ENCODE peak calls at places on chromosome 18, in ten cellular contexts. One of them, this sample, is unnamed.
A peak's percentile ranks its signal among the peaks of the same experiment; 100 is the strongest.

GRCh38 chr18:23932385-23933067 is 82.0 kb upstream of the TTC39C start:
- DNase-seq in fibroblast of pulmonary artery: no peak
- DNase-seq in PC-3: no peak
- DNase-seq in iris pigment epithelial cell: no peak
- DNase-seq in RKO: no peak
- DNase-seq in AG08396: no peak
- DNase-seq in anterior cingulate cortex: no peak
- DNase-seq in stimulated activated naive CD4-positive, alpha-beta T cell treated with Interleukin-2 at 50 U/mL for 16 hours: no peak
- DNase-seq in activated B cell treated with CpG ODN at 0.5 μM for 24 hours: no peak
- DNase-seq in skeletal muscle cell: no peak
- DNase-seq in this sample: no peak

GRCh38 chr18:25434771-25435461 is 83.0 kb upstream of the ZNF521 start:
- DNase-seq in fibroblast of pulmonary artery: no peak
- DNase-seq in PC-3: no peak
- DNase-seq in iris pigment epithelial cell: peak; percentile 15
- DNase-seq in RKO: no peak
- DNase-seq in AG08396: no peak
- DNase-seq in anterior cingulate cortex: no peak
- DNase-seq in stimulated activated naive CD4-positive, alpha-beta T cell treated with Interleukin-2 at 50 U/mL for 16 hours: no peak
- DNase-seq in activated B cell treated with CpG ODN at 0.5 μM for 24 hours: no peak
- DNase-seq in skeletal muscle cell: no peak
- DNase-seq in this sample: no peak

GRCh38 chr18:32930695-32931301 is 158.0 kb upstream of the KLHL14 start:
- DNase-seq in fibroblast of pulmonary artery: peak; percentile 68
- DNase-seq in PC-3: peak; percentile 36
- DNase-seq in iris pigment epithelial cell: peak; percentile 69
- DNase-seq in RKO: peak; percentile 89
- DNase-seq in AG08396: peak; percentile 4
- DNase-seq in anterior cingulate cortex: no peak
- DNase-seq in stimulated activated naive CD4-positive, alpha-beta T cell treated with Interleukin-2 at 50 U/mL for 16 hours: no peak
- DNase-seq in activated B cell treated with CpG ODN at 0.5 μM for 24 hours: no peak
- DNase-seq in skeletal muscle cell: no peak
- DNase-seq in this sample: no peak

GRCh38 chr18:12751891-12752290 is 49.0 kb downstream of the PSMG2 start:
- DNase-seq in fibroblast of pulmonary artery: no peak
- DNase-seq in PC-3: no peak
- DNase-seq in iris pigment epithelial cell: no peak
- DNase-seq in RKO: no peak
- DNase-seq in AG08396: no peak
- DNase-seq in anterior cingulate cortex: no peak
- DNase-seq in stimulated activated naive CD4-positive, alpha-beta T cell treated with Interleukin-2 at 50 U/mL for 16 hours: no peak
- DNase-seq in activated B cell treated with CpG ODN at 0.5 μM for 24 hours: no peak
- DNase-seq in skeletal muscle cell: no peak
- DNase-seq in this sample: no peak

GRCh38 chr18:23302852-23303527 is 150.1 kb upstream of the RIOK3 start:
- DNase-seq in fibroblast of pulmonary artery: peak; percentile 91
- DNase-seq in PC-3: no peak
- DNase-seq in iris pigment epithelial cell: peak; percentile 97
- DNase-seq in RKO: no peak
- DNase-seq in AG08396: no peak
- DNase-seq in anterior cingulate cortex: no peak
- DNase-seq in stimulated activated naive CD4-positive, alpha-beta T cell treated with Interleukin-2 at 50 U/mL for 16 hours: no peak
- DNase-seq in activated B cell treated with CpG ODN at 0.5 μM for 24 hours: no peak
- DNase-seq in skeletal muscle cell: peak; percentile 74
- DNase-seq in this sample: no peak

GRCh38 chr18:48514786-48515185 is 24.0 kb upstream of the CTIF start:
- DNase-seq in fibroblast of pulmonary artery: no peak
- DNase-seq in PC-3: no peak
- DNase-seq in iris pigment epithelial cell: no peak
- DNase-seq in RKO: no peak
- DNase-seq in AG08396: no peak
- DNase-seq in anterior cingulate cortex: peak; percentile 60
- DNase-seq in stimulated activated naive CD4-positive, alpha-beta T cell treated with Interleukin-2 at 50 U/mL for 16 hours: no peak
- DNase-seq in activated B cell treated with CpG ODN at 0.5 μM for 24 hours: no peak
- DNase-seq in skeletal muscle cell: no peak
- DNase-seq in this sample: no peak

GRCh38 chr18:9025104-9025838 is 77.2 kb upstream of the NDUFV2 start:
- DNase-seq in fibroblast of pulmonary artery: no peak
- DNase-seq in PC-3: peak; percentile 97
- DNase-seq in iris pigment epithelial cell: peak; percentile 57
- DNase-seq in RKO: peak; percentile 81
- DNase-seq in AG08396: peak; percentile 63
- DNase-seq in anterior cingulate cortex: no peak
- DNase-seq in stimulated activated naive CD4-positive, alpha-beta T cell treated with Interleukin-2 at 50 U/mL for 16 hours: no peak
- DNase-seq in activated B cell treated with CpG ODN at 0.5 μM for 24 hours: no peak
- DNase-seq in skeletal muscle cell: peak; percentile 42
- DNase-seq in this sample: no peak

GRCh38 chr18:48547456-48548403 is 8.9 kb downstream of the CTIF start:
- DNase-seq in fibroblast of pulmonary artery: peak; percentile 74
- DNase-seq in PC-3: peak; percentile 9
- DNase-seq in iris pigment epithelial cell: peak; percentile 91
- DNase-seq in RKO: peak; percentile 17
- DNase-seq in AG08396: peak; percentile 82
- DNase-seq in anterior cingulate cortex: no peak
- DNase-seq in stimulated activated naive CD4-positive, alpha-beta T cell treated with Interleukin-2 at 50 U/mL for 16 hours: no peak
- DNase-seq in activated B cell treated with CpG ODN at 0.5 μM for 24 hours: no peak
- DNase-seq in skeletal muscle cell: peak; percentile 70
- DNase-seq in this sample: no peak

GRCh38 chr18:845152-845819 is 33.2 kb upstream of the YES1 start:
- DNase-seq in fibroblast of pulmonary artery: peak; percentile 91
- DNase-seq in PC-3: peak; percentile 94
- DNase-seq in iris pigment epithelial cell: peak; percentile 69
- DNase-seq in RKO: no peak
- DNase-seq in AG08396: peak; percentile 22
- DNase-seq in anterior cingulate cortex: no peak
- DNase-seq in stimulated activated naive CD4-positive, alpha-beta T cell treated with Interleukin-2 at 50 U/mL for 16 hours: no peak
- DNase-seq in activated B cell treated with CpG ODN at 0.5 μM for 24 hours: no peak
- DNase-seq in skeletal muscle cell: no peak
- DNase-seq in this sample: no peak

GRCh38 chr18:34695300-34695699 is 14.8 kb upstream of the DTNA start:
- DNase-seq in fibroblast of pulmonary artery: no peak
- DNase-seq in PC-3: no peak
- DNase-seq in iris pigment epithelial cell: no peak
- DNase-seq in RKO: no peak
- DNase-seq in AG08396: no peak
- DNase-seq in anterior cingulate cortex: no peak
- DNase-seq in stimulated activated naive CD4-positive, alpha-beta T cell treated with Interleukin-2 at 50 U/mL for 16 hours: no peak
- DNase-seq in activated B cell treated with CpG ODN at 0.5 μM for 24 hours: no peak
- DNase-seq in skeletal muscle cell: no peak
- DNase-seq in this sample: no peak

GRCh38 chr18:52903858-52904257 is 563.9 kb downstream of the DCC start:
- DNase-seq in fibroblast of pulmonary artery: peak; percentile 6
- DNase-seq in PC-3: peak; percentile 25
- DNase-seq in iris pigment epithelial cell: no peak
- DNase-seq in RKO: peak; percentile 58
- DNase-seq in AG08396: no peak
- DNase-seq in anterior cingulate cortex: peak; percentile 11
- DNase-seq in stimulated activated naive CD4-positive, alpha-beta T cell treated with Interleukin-2 at 50 U/mL for 16 hours: no peak
- DNase-seq in activated B cell treated with CpG ODN at 0.5 μM for 24 hours: no peak
- DNase-seq in skeletal muscle cell: no peak
- DNase-seq in this sample: no peak

GRCh38 chr18:38539373-38539772 is 973.8 kb upstream of the CELF4 start:
- DNase-seq in fibroblast of pulmonary artery: no peak
- DNase-seq in PC-3: no peak
- DNase-seq in iris pigment epithelial cell: no peak
- DNase-seq in RKO: no peak
- DNase-seq in AG08396: no peak
- DNase-seq in anterior cingulate cortex: no peak
- DNase-seq in stimulated activated naive CD4-positive, alpha-beta T cell treated with Interleukin-2 at 50 U/mL for 16 hours: no peak
- DNase-seq in activated B cell treated with CpG ODN at 0.5 μM for 24 hours: no peak
- DNase-seq in skeletal muscle cell: no peak
- DNase-seq in this sample: no peak

GRCh38 chr18:74929110-74929509 is 279.8 kb downstream of the PTGR3 start:
- DNase-seq in fibroblast of pulmonary artery: no peak
- DNase-seq in PC-3: no peak
- DNase-seq in iris pigment epithelial cell: no peak
- DNase-seq in RKO: no peak
- DNase-seq in AG08396: no peak
- DNase-seq in anterior cingulate cortex: no peak
- DNase-seq in stimulated activated naive CD4-positive, alpha-beta T cell treated with Interleukin-2 at 50 U/mL for 16 hours: no peak
- DNase-seq in activated B cell treated with CpG ODN at 0.5 μM for 24 hours: no peak
- DNase-seq in skeletal muscle cell: no peak
- DNase-seq in this sample: no peak

GRCh38 chr18:11324956-11325873 is 175.8 kb upstream of the PIEZO2 start:
- DNase-seq in fibroblast of pulmonary artery: peak; percentile 71
- DNase-seq in PC-3: peak; percentile 61
- DNase-seq in iris pigment epithelial cell: peak; percentile 93
- DNase-seq in RKO: peak; percentile 24
- DNase-seq in AG08396: peak; percentile 43
- DNase-seq in anterior cingulate cortex: no peak
- DNase-seq in stimulated activated naive CD4-positive, alpha-beta T cell treated with Interleukin-2 at 50 U/mL for 16 hours: no peak
- DNase-seq in activated B cell treated with CpG ODN at 0.5 μM for 24 hours: no peak
- DNase-seq in skeletal muscle cell: peak; percentile 57
- DNase-seq in this sample: no peak

GRCh38 chr18:42168487-42168886 is 213.5 kb downstream of the PIK3C3 start:
- DNase-seq in fibroblast of pulmonary artery: no peak
- DNase-seq in PC-3: no peak
- DNase-seq in iris pigment epithelial cell: no peak
- DNase-seq in RKO: no peak
- DNase-seq in AG08396: no peak
- DNase-seq in anterior cingulate cortex: no peak
- DNase-seq in stimulated activated naive CD4-positive, alpha-beta T cell treated with Interleukin-2 at 50 U/mL for 16 hours: no peak
- DNase-seq in activated B cell treated with CpG ODN at 0.5 μM for 24 hours: no peak
- DNase-seq in skeletal muscle cell: no peak
- DNase-seq in this sample: no peak

GRCh38 chr18:195651-196050 is 37.3 kb downstream of the USP14 start:
- DNase-seq in fibroblast of pulmonary artery: no peak
- DNase-seq in PC-3: no peak
- DNase-seq in iris pigment epithelial cell: no peak
- DNase-seq in RKO: no peak
- DNase-seq in AG08396: no peak
- DNase-seq in anterior cingulate cortex: no peak
- DNase-seq in stimulated activated naive CD4-positive, alpha-beta T cell treated with Interleukin-2 at 50 U/mL for 16 hours: no peak
- DNase-seq in activated B cell treated with CpG ODN at 0.5 μM for 24 hours: no peak
- DNase-seq in skeletal muscle cell: no peak
- DNase-seq in this sample: no peak

GRCh38 chr18:37124511-37124910 is 295.6 kb downstream of the KIAA1328 start:
- DNase-seq in fibroblast of pulmonary artery: no peak
- DNase-seq in PC-3: no peak
- DNase-seq in iris pigment epithelial cell: peak; percentile 43
- DNase-seq in RKO: no peak
- DNase-seq in AG08396: no peak
- DNase-seq in anterior cingulate cortex: no peak
- DNase-seq in stimulated activated naive CD4-positive, alpha-beta T cell treated with Interleukin-2 at 50 U/mL for 16 hours: no peak
- DNase-seq in activated B cell treated with CpG ODN at 0.5 μM for 24 hours: no peak
- DNase-seq in skeletal muscle cell: peak; percentile 33
- DNase-seq in this sample: no peak

GRCh38 chr18:22297008-22297407 is 120.7 kb downstream of the CTAGE1 start:
- DNase-seq in fibroblast of pulmonary artery: no peak
- DNase-seq in PC-3: no peak
- DNase-seq in iris pigment epithelial cell: no peak
- DNase-seq in RKO: no peak
- DNase-seq in AG08396: no peak
- DNase-seq in anterior cingulate cortex: no peak
- DNase-seq in stimulated activated naive CD4-positive, alpha-beta T cell treated with Interleukin-2 at 50 U/mL for 16 hours: no peak
- DNase-seq in activated B cell treated with CpG ODN at 0.5 μM for 24 hours: no peak
- DNase-seq in skeletal muscle cell: no peak
- DNase-seq in this sample: no peak

GRCh38 chr18:48361801-48362200 is 47.4 kb downstream of the ZBTB7C start:
- DNase-seq in fibroblast of pulmonary artery: no peak
- DNase-seq in PC-3: no peak
- DNase-seq in iris pigment epithelial cell: no peak
- DNase-seq in RKO: no peak
- DNase-seq in AG08396: no peak
- DNase-seq in anterior cingulate cortex: no peak
- DNase-seq in stimulated activated naive CD4-positive, alpha-beta T cell treated with Interleukin-2 at 50 U/mL for 16 hours: no peak
- DNase-seq in activated B cell treated with CpG ODN at 0.5 μM for 24 hours: no peak
- DNase-seq in skeletal muscle cell: no peak
- DNase-seq in this sample: no peak

GRCh38 chr18:23878336-23878900 is 136.1 kb upstream of the TTC39C start:
- DNase-seq in fibroblast of pulmonary artery: no peak
- DNase-seq in PC-3: no peak
- DNase-seq in iris pigment epithelial cell: no peak
- DNase-seq in RKO: no peak
- DNase-seq in AG08396: no peak
- DNase-seq in anterior cingulate cortex: no peak
- DNase-seq in stimulated activated naive CD4-positive, alpha-beta T cell treated with Interleukin-2 at 50 U/mL for 16 hours: no peak
- DNase-seq in activated B cell treated with CpG ODN at 0.5 μM for 24 hours: no peak
- DNase-seq in skeletal muscle cell: no peak
- DNase-seq in this sample: no peak

GRCh38 chr18:23225518-23225917 is 90.2 kb downstream of the CABLES1 start:
- DNase-seq in fibroblast of pulmonary artery: peak; percentile 95
- DNase-seq in PC-3: peak; percentile 82
- DNase-seq in iris pigment epithelial cell: peak; percentile 95
- DNase-seq in RKO: no peak
- DNase-seq in AG08396: peak; percentile 75
- DNase-seq in anterior cingulate cortex: no peak
- DNase-seq in stimulated activated naive CD4-positive, alpha-beta T cell treated with Interleukin-2 at 50 U/mL for 16 hours: no peak
- DNase-seq in activated B cell treated with CpG ODN at 0.5 μM for 24 hours: no peak
- DNase-seq in skeletal muscle cell: peak; percentile 90
- DNase-seq in this sample: no peak

GRCh38 chr18:65039578-65039977 is 711.2 kb upstream of the CDH7 start:
- DNase-seq in fibroblast of pulmonary artery: no peak
- DNase-seq in PC-3: peak; percentile 35
- DNase-seq in iris pigment epithelial cell: no peak
- DNase-seq in RKO: no peak
- DNase-seq in AG08396: no peak
- DNase-seq in anterior cingulate cortex: no peak
- DNase-seq in stimulated activated naive CD4-positive, alpha-beta T cell treated with Interleukin-2 at 50 U/mL for 16 hours: no peak
- DNase-seq in activated B cell treated with CpG ODN at 0.5 μM for 24 hours: no peak
- DNase-seq in skeletal muscle cell: no peak
- DNase-seq in this sample: no peak

GRCh38 chr18:23690505-23691068 is 1.3 kb downstream of the LAMA3 start:
- DNase-seq in fibroblast of pulmonary artery: no peak
- DNase-seq in PC-3: peak; percentile 27
- DNase-seq in iris pigment epithelial cell: no peak
- DNase-seq in RKO: no peak
- DNase-seq in AG08396: no peak
- DNase-seq in anterior cingulate cortex: no peak
- DNase-seq in stimulated activated naive CD4-positive, alpha-beta T cell treated with Interleukin-2 at 50 U/mL for 16 hours: no peak
- DNase-seq in activated B cell treated with CpG ODN at 0.5 μM for 24 hours: no peak
- DNase-seq in skeletal muscle cell: no peak
- DNase-seq in this sample: no peak

GRCh38 chr18:44895176-44895798 is 214.6 kb downstream of the SETBP1 start:
- DNase-seq in fibroblast of pulmonary artery: peak; percentile 83
- DNase-seq in PC-3: peak; percentile 66
- DNase-seq in iris pigment epithelial cell: peak; percentile 47
- DNase-seq in RKO: peak; percentile 1
- DNase-seq in AG08396: peak; percentile 42
- DNase-seq in anterior cingulate cortex: no peak
- DNase-seq in stimulated activated naive CD4-positive, alpha-beta T cell treated with Interleukin-2 at 50 U/mL for 16 hours: no peak
- DNase-seq in activated B cell treated with CpG ODN at 0.5 μM for 24 hours: no peak
- DNase-seq in skeletal muscle cell: no peak
- DNase-seq in this sample: no peak

GRCh38 chr18:67730884-67731283 is 214.4 kb upstream of the DSEL start:
- DNase-seq in fibroblast of pulmonary artery: peak; percentile 45
- DNase-seq in PC-3: peak; percentile 94
- DNase-seq in iris pigment epithelial cell: peak; percentile 93
- DNase-seq in RKO: peak; percentile 76
- DNase-seq in AG08396: peak; percentile 28
- DNase-seq in anterior cingulate cortex: no peak
- DNase-seq in stimulated activated naive CD4-positive, alpha-beta T cell treated with Interleukin-2 at 50 U/mL for 16 hours: no peak
- DNase-seq in activated B cell treated with CpG ODN at 0.5 μM for 24 hours: no peak
- DNase-seq in skeletal muscle cell: peak; percentile 68
- DNase-seq in this sample: no peak

GRCh38 chr18:79614211-79615028 is 65.2 kb upstream of the CTDP1 start:
- DNase-seq in fibroblast of pulmonary artery: no peak
- DNase-seq in PC-3: no peak
- DNase-seq in iris pigment epithelial cell: no peak
- DNase-seq in RKO: no peak
- DNase-seq in AG08396: no peak
- DNase-seq in anterior cingulate cortex: no peak
- DNase-seq in stimulated activated naive CD4-positive, alpha-beta T cell treated with Interleukin-2 at 50 U/mL for 16 hours: no peak
- DNase-seq in activated B cell treated with CpG ODN at 0.5 μM for 24 hours: peak; percentile 14
- DNase-seq in skeletal muscle cell: no peak
- DNase-seq in this sample: no peak

GRCh38 chr18:55275042-55275897 is 312.7 kb downstream of the TCF4 start:
- DNase-seq in fibroblast of pulmonary artery: peak; percentile 82
- DNase-seq in PC-3: peak; percentile 76
- DNase-seq in iris pigment epithelial cell: peak; percentile 73
- DNase-seq in RKO: peak; percentile 26
- DNase-seq in AG08396: peak; percentile 44
- DNase-seq in anterior cingulate cortex: peak; percentile 74
- DNase-seq in stimulated activated naive CD4-positive, alpha-beta T cell treated with Interleukin-2 at 50 U/mL for 16 hours: no peak
- DNase-seq in activated B cell treated with CpG ODN at 0.5 μM for 24 hours: no peak
- DNase-seq in skeletal muscle cell: peak; percentile 72
- DNase-seq in this sample: no peak

GRCh38 chr18:31487251-31488015 is 10.5 kb upstream of the DSG2 start:
- DNase-seq in fibroblast of pulmonary artery: peak; percentile 91
- DNase-seq in PC-3: peak; percentile 70
- DNase-seq in iris pigment epithelial cell: peak; percentile 84
- DNase-seq in RKO: peak; percentile 95
- DNase-seq in AG08396: peak; percentile 16
- DNase-seq in anterior cingulate cortex: no peak
- DNase-seq in stimulated activated naive CD4-positive, alpha-beta T cell treated with Interleukin-2 at 50 U/mL for 16 hours: no peak
- DNase-seq in activated B cell treated with CpG ODN at 0.5 μM for 24 hours: no peak
- DNase-seq in skeletal muscle cell: peak; percentile 86
- DNase-seq in this sample: no peak